ENCODE peak calls at places on chromosomes 12 and 14, in seven cellular contexts. P is left ventricle myocardium inferior; O is psoas muscle; Y is CD4-positive, alpha-beta T cell; S is transverse colon; L is ascending aorta; B is heart left ventricle. N is an unnamed sample.

GRCh38 chr14:36054353-36055051 is 122.0 kb downstream of the PTCSC3 start:
- DNase-seq in P (peak; percentile 20), O (no peak), Y (no peak), S (no peak), L (no peak), B (peak; percentile 44), N (no peak)

GRCh38 chr12:68521321-68521839 is 89.3 kb upstream of the RAP1B start:
- DNase-seq in P (no peak), O (no peak), Y (no peak), S (no peak), L (no peak), B (no peak), N (no peak)

GRCh38 chr14:35470775-35471174 is 63.2 kb upstream of the INSM2 start:
- DNase-seq in P (no peak), O (no peak), Y (no peak), S (no peak), L (no peak), B (no peak), N (no peak)

GRCh38 chr12:49342914-49343731 is 3.6 kb upstream of the DNAJC22 start:
- DNase-seq in P (no peak), O (no peak), Y (no peak), S (no peak), L (no peak), B (peak; percentile 41), N (no peak)

GRCh38 chr14:72891666-72892102 is 2.2 kb downstream of the DPF3 start:
- DNase-seq in P (no peak), O (no peak), Y (no peak), S (no peak), L (no peak), B (no peak), N (no peak)

GRCh38 chr12:88844426-88844825 is 264.2 kb upstream of the KITLG start:
- DNase-seq in P (no peak), O (no peak), Y (no peak), S (no peak), L (no peak), B (no peak), N (no peak)

GRCh38 chr14:30573203-30573814 is 14.4 kb downstream of the G2E3 start:
- DNase-seq in P (no peak), O (no peak), Y (no peak), S (no peak), L (no peak), B (no peak), N (no peak)

GRCh38 chr12:77782034-77782433 is 48.7 kb upstream of the NAV3 start:
- DNase-seq in P (no peak), O (no peak), Y (no peak), S (no peak), L (no peak), B (no peak), N (no peak)

GRCh38 chr12:80059875-80060274 is 39.5 kb upstream of the OTOGL start:
- DNase-seq in P (no peak), O (no peak), Y (no peak), S (no peak), L (no peak), B (no peak), N (no peak)

GRCh38 chr14:75084513-75084912 is 15.1 kb downstream of the ZC2HC1C start:
- DNase-seq in P (no peak), O (no peak), Y (no peak), S (peak; percentile 24), L (no peak), B (no peak), N (peak; percentile 23)

GRCh38 chr12:58930770-58931324 is 10.5 kb upstream of the LRIG3 start:
- DNase-seq in P (no peak), O (no peak), Y (no peak), S (no peak), L (no peak), B (no peak), N (no peak)
- TF ChIP-seq CTCF in P (no peak), O (no peak), Y (no peak), S (no peak), L (no peak), B (no peak), N (no peak)

GRCh38 chr14:105891221-105891602 is 364.8 kb downstream of the TMEM121 start:
- DNase-seq in P (no peak), O (no peak), Y (no peak), S (no peak), L (no peak), B (no peak), N (no peak)

GRCh38 chr14:105889666-105890473 is 363.5 kb downstream of the TMEM121 start:
- DNase-seq in P (peak; percentile 8), O (peak; percentile 1), Y (no peak), S (peak; percentile 4), L (no peak), B (no peak), N (no peak)

GRCh38 chr14:105888151-105888550 is 361.8 kb downstream of the TMEM121 start:
- DNase-seq in P (no peak), O (peak; percentile 5), Y (no peak), S (no peak), L (no peak), B (no peak), N (no peak)

GRCh38 chr14:105890474-105891220 is 364.3 kb downstream of the TMEM121 start:
- DNase-seq in P (peak; percentile 4), O (peak; percentile 9), Y (no peak), S (peak; percentile 5), L (no peak), B (no peak), N (no peak)

GRCh38 chr14:105888784-105889665 is 362.6 kb downstream of the TMEM121 start:
- DNase-seq in P (peak; percentile 9), O (peak; percentile 2), Y (no peak), S (peak; percentile 3), L (no peak), B (no peak), N (no peak)
- H3K9me3 ChIP-seq in P (peaks cover 4% of the 10 kb centered on the region), O (no peaks in the 10 kb centered on the region), Y (no peaks in the 10 kb centered on the region), S (no peaks in the 10 kb centered on the region), L (no peaks in the 10 kb centered on the region), B (no peaks in the 10 kb centered on the region), N (no peaks in the 10 kb centered on the region)

GRCh38 chr12:52398176-52398575 is 8.0 kb downstream of the KRT82 start:
- DNase-seq in P (no peak), O (no peak), Y (no peak), S (no peak), L (no peak), B (no peak), N (no peak)

GRCh38 chr12:52396656-52397055 is 9.5 kb downstream of the KRT82 start:
- DNase-seq in P (no peak), O (no peak), Y (no peak), S (no peak), L (no peak), B (no peak), N (no peak)

GRCh38 chr12:52392465-52393007 is 7.1 kb upstream of the KRT84 start:
- DNase-seq in P (no peak), O (no peak), Y (no peak), S (no peak), L (no peak), B (no peak), N (no peak)

GRCh38 chr12:52394836-52395405 is 9.5 kb upstream of the KRT84 start:
- DNase-seq in P (no peak), O (no peak), Y (no peak), S (no peak), L (no peak), B (no peak), N (no peak)

DNA sequence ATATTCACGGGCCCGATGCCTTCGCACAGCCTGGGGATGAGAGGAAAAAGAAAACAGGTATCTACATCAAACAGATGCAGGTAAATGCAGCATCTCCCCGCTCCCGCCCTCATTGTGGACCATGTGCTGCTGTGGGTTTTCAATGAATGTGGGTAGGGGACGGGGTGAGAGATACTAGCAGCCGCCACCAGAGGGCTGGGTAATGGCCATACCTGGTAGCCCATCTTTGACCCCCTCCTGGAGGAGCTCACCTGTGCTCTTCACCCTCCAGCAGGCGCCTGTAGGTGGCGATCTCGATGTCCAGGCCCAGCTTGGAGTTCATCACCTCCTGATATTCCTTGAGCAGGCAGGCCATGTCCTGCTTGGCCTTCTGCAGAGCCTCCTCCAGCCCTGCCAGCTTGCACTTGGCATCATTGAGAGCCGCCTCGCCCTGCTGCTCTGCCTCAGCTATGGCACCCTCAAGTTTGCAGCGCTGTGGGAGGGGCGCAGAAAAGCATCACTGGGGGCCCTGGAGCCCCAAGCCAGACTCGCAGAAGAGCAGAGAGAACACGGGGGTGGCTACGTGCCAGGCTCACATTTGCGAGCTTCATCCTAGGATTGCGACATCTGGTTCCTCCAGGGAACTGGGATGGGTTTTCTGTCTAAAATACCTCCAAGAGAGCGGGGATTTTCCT is 10.2 kb downstream of the KRT82 start:
- DNase-seq in P (no peak), O (peak; percentile 55), Y (no peak), S (peak; percentile 28), L (no peak), B (no peak), N (peak; percentile 40)
- TF ChIP-seq CTCF in P (peak; percentile 29), O (no peak), Y (no peak), S (peak; percentile 29), L (no peak), B (no peak), N (peak; percentile 34)

GRCh38 chr12:132295101-132295526 is 34.3 kb downstream of the GALNT9 start:
- DNase-seq in P (no peak), O (peak; percentile 6), Y (no peak), S (no peak), L (no peak), B (no peak), N (no peak)
- H3K9me3 ChIP-seq in P (no peaks in the 10 kb centered on the region), O (no peaks in the 10 kb centered on the region), Y (no peaks in the 10 kb centered on the region), S (no peaks in the 10 kb centered on the region), L (no peaks in the 10 kb centered on the region), B (no peaks in the 10 kb centered on the region), N (no peaks in the 10 kb centered on the region)